ENCODE peak calls at places on chromosomes 4 and X, in ten cellular contexts. B is Caco-2, G is H4, X is NCI-H1105 treated with DMSO at 0.1 percent for 48 hours, J is NB4, Q is astrocyte of the hippocampus, N is SJSA1, R is posterior cingulate gyrus, I is T-helper 22 cell, L is head of caudate nucleus. W is an unnamed sample.

GRCh38 chr4:26094911-26095310 is 180.9 kb downstream of the SMIM20 start:
- DNase-seq in B (no peak), G (no peak), X (no peak), J (no peak), Q (no peak), N (no peak), R (no peak), I (no peak), L (no peak), W (no peak)

GRCh38 chr4:57136281-57136680 is 26.1 kb upstream of the IGFBP7 start:
- DNase-seq in B (no peak), G (no peak), X (no peak), J (no peak), Q (peak), N (no peak), R (no peak), I (no peak), L (no peak), W (no peak)

GRCh38 chrX:45505214-45505613 is 304.5 kb upstream of the DIPK2B start:
- DNase-seq in B (no peak), G (peak), X (no peak), J (no peak), Q (peak), N (no peak), R (no peak), I (no peak), L (no peak), W (no peak)

GRCh38 chrX:103565752-103566151 is 19.6 kb upstream of the TCEAL4 start:
- DNase-seq in B (no peak), G (no peak), X (no peak), J (no peak), Q (peak), N (no peak), R (no peak), I (no peak), L (no peak), W (no peak)

GRCh38 chrX:108735087-108735679 is 1.2 kb downstream of the IRS4 start:
- DNase-seq in B (no peak), G (peak), X (peak), J (no peak), Q (peak), N (no peak), R (peak), I (no peak), L (no peak), W (no peak)

GRCh38 chr4:61663310-61663709 is 463.2 kb downstream of the ADGRL3 start:
- DNase-seq in B (no peak), G (no peak), X (no peak), J (no peak), Q (no peak), N (no peak), R (peak), I (no peak), L (no peak), W (no peak)

GRCh38 chrX:104309169-104309568 is 54.4 kb upstream of the ESX1 start:
- DNase-seq in B (peak), G (no peak), X (no peak), J (no peak), Q (no peak), N (no peak), R (no peak), I (no peak), L (no peak), W (no peak)

GRCh38 chr4:125985856-125986255 is 671.1 kb downstream of the FAT4 start:
- DNase-seq in B (no peak), G (peak), X (no peak), J (peak), Q (peak), N (no peak), R (no peak), I (no peak), L (no peak), W (peak)

GRCh38 chr4:129323630-129324029 is 227.7 kb downstream of the C4orf33 start:
- DNase-seq in B (no peak), G (no peak), X (peak), J (no peak), Q (no peak), N (no peak), R (no peak), I (no peak), L (peak), W (no peak)

GRCh38 chr4:137421796-137422195 is 110.5 kb downstream of the PCDH18 start:
- DNase-seq in B (no peak), G (no peak), X (no peak), J (peak), Q (peak), N (no peak), R (no peak), I (no peak), L (no peak), W (no peak)